ENCODE peak calls at places on chromosome 12, in five cellular contexts. G is A549, W is sigmoid colon, F is heart right ventricle, X is uterus. P is an unnamed sample.

GRCh38 chr12:34033628-34034296 is 11.5 kb downstream of the ALG10 start:
- DNase-seq in F (no peak), G (peak), X (no peak), W (no peak), P (peak)

GRCh38 chr12:27554421-27555186 is 30.6 kb downstream of the PPFIBP1 start:
- DNase-seq in W (peak), F (peak), X (peak), G (peak), P (no peak)

GRCh38 chr12:27123642-27124041 is 41.3 kb upstream of the C12orf71 start:
- DNase-seq in F (no peak), G (peak), X (no peak), W (no peak), P (no peak)

GRCh38 chr12:118061876-118062791 is 1.2 kb upstream of the WSB2 start:
- DNase-seq in F (peak), W (peak), G (peak), X (peak), P (no peak)

GRCh38 chr12:132170094-132170636 is 25.9 kb downstream of the NOC4L start:
- DNase-seq in F (peak), G (no peak), W (no peak), X (no peak), P (no peak)

GRCh38 chr12:6383572-6384498 is at the start of gene LTBR:
- DNase-seq in G (peak), X (peak), F (peak), W (peak), P (peak)

GRCh38 chr12:52975204-52975603 is 26.3 kb downstream of the KRT18 start:
- DNase-seq in G (no peak), W (no peak), X (no peak), F (no peak), P (no peak)

GRCh38 chr12:56338643-56339422 is at the start of gene IL23A:
- DNase-seq in X (no peak), G (no peak), W (no peak), F (no peak), P (no peak)

GRCh38 chr12:89354630-89354931 is 2.3 kb upstream of the DUSP6 start:
- DNase-seq in G (peak), W (no peak), F (no peak), X (no peak), P (no peak)

GRCh38 chr12:53757095-53757770 is 5.5 kb upstream of the CISTR start:
- DNase-seq in F (peak), G (peak), W (peak), X (peak), P (no peak)

GRCh38 chr12:5580911-5581488 is 149.1 kb downstream of the NTF3 start:
- DNase-seq in F (peak), G (no peak), W (no peak), X (no peak), P (no peak)

GRCh38 chr12:68497702-68498101 is 113.0 kb upstream of the RAP1B start:
- DNase-seq in F (no peak), X (no peak), W (no peak), G (peak), P (peak)

DNA sequence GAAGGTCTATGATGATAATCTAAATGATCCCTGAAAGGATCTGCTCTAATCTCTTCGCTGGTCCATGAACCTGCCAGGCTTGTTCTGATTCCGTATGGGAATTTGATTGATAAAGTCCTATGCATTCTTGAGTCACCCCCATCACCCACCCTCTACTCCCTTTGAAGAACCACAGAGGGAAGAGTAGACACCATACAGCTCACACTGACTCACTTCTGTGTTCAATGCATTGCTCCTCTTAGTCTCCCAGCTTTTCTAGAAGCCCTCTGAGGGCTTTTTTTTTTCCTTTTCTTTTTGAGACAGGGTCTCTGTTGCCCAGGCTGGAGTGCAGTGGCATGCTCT is 18.5 kb upstream of the GPRC5A start:
- DNase-seq in X (no peak), F (no peak), G (no peak), W (no peak), P (no peak)
- H3K27ac ChIP-seq in X (no peak), F (no peak), G (peak), W (no peak), P (peak)

DNA sequence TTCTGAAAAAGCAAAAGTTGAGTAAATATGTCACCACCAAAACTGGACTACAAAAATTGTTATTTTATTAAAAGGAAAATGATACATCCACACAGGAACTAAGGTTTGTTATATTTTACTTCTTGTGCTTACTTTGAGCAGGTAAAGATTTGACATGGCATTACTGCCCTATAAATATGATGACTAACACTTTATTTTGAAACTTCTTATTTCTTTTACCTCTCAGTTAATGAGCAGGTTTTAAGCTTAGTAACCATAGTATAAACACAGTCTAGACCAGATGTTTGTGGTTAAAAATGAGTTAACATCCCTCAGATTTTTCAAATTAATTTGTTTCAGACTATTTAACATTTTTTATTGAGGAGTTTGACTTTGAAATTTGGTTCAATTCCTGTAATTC is 862.5 kb upstream of the USP15 start:
- DNase-seq in F (no peak), G (no peak), W (no peak), X (no peak), P (no peak)
- H3K4me3 ChIP-seq in F (no peak), G (no peak), W (no peak), X (no peak), P (no peak)

DNA sequence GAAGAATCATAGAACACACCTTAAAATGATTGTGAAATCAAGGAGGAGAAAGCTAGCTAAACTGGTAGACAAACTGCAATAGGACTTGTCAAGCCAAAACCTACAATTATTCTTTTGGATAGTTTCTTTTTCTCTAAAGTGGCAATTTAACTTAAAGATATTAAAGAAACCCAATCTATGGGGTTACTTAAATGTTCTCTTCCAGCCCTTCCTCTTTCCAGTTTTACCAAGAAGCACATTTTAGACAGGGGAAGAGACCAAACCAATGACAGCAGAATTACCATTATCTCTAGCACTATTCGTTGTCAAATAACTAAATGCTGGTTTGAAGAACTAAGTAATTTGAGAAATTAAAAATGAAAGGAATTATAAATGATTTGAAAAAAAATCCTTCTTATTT is 732 bp upstream of the SLC16A7 start:
- DNase-seq in X (no peak), G (no peak), F (no peak), W (no peak), P (no peak)
- TF ChIP-seq CTCF in X (no peak), G (no peak), F (no peak), W (no peak), P (no peak)

GRCh38 chr12:62731378-62731710 is 203.6 kb downstream of the PPM1H start:
- DNase-seq in X (no peak), W (no peak), F (no peak), G (no peak), P (no peak)
- H3K27ac ChIP-seq in X (peak), W (peak), F (peak), G (peak), P (peak)

GRCh38 chr12:113133036-113133435 is 2.5 kb downstream of the RASAL1 start:
- DNase-seq in W (no peak), X (no peak), G (no peak), F (no peak), P (no peak)

GRCh38 chr12:113136990-113137511 is 1.5 kb upstream of the RASAL1 start:
- DNase-seq in F (no peak), G (no peak), W (no peak), X (no peak), P (no peak)

GRCh38 chr12:113134521-113134951 is 1.0 kb downstream of the RASAL1 start:
- DNase-seq in G (no peak), X (no peak), F (no peak), W (no peak), P (no peak)

GRCh38 chr12:113136128-113136989 is 798 bp upstream of the RASAL1 start:
- DNase-seq in F (no peak), G (peak), X (no peak), W (no peak), P (no peak)

GRCh38 chr12:113135178-113136127 is at the start of gene RASAL1:
- DNase-seq in G (peak), W (no peak), F (no peak), X (no peak), P (no peak)
- H3K4me3 ChIP-seq in G (peak), W (no peak), F (no peak), X (no peak), P (no peak)

GRCh38 chr12:2853626-2854025 is 3.2 kb downstream of the TEX52 start:
- DNase-seq in W (peak), F (peak), X (peak), G (peak), P (peak)
- TF ChIP-seq CTCF in W (peak), F (peak), X (peak), G (peak), P (peak)

GRCh38 chr12:76878045-76878898 is 547 bp downstream of the CSRP2 start:
- DNase-seq in G (peak), F (peak), W (no peak), X (peak), P (no peak)

GRCh38 chr12:76880156-76881023 is 1.6 kb upstream of the CSRP2 start:
- DNase-seq in X (no peak), G (no peak), W (no peak), F (no peak), P (no peak)

GRCh38 chr12:76879710-76880025 is 849 bp upstream of the CSRP2 start:
- DNase-seq in F (peak), X (no peak), G (no peak), W (no peak), P (no peak)

GRCh38 chr12:76881152-76881551 is 2.3 kb upstream of the CSRP2 start:
- DNase-seq in W (no peak), F (no peak), G (no peak), X (no peak), P (no peak)

GRCh38 chr12:76878899-76879709 is at the start of gene CSRP2:
- DNase-seq in W (peak), G (peak), X (peak), F (peak), P (peak)
- H3K27ac ChIP-seq in W (peak), G (peak), X (peak), F (peak), P (peak)

GRCh38 chr12:109612975-109613502 is 39.4 kb downstream of the MVK start:
- DNase-seq in X (no peak), F (no peak), G (peak), W (no peak), P (no peak)

GRCh38 chr12:109613611-109614455 is 40.2 kb downstream of the MVK start:
- DNase-seq in F (no peak), G (no peak), X (no peak), W (no peak), P (no peak)

GRCh38 chr12:109617496-109617895 is 43.9 kb downstream of the MVK start:
- DNase-seq in W (no peak), G (no peak), X (no peak), F (no peak), P (no peak)

GRCh38 chr12:109618091-109618490 is 44.5 kb downstream of the MVK start:
- DNase-seq in F (no peak), W (no peak), G (no peak), X (no peak), P (no peak)

GRCh38 chr12:109615556-109616229 is 42.1 kb downstream of the MVK start:
- DNase-seq in G (no peak), W (no peak), F (no peak), X (no peak), P (no peak)
- H3K4me3 ChIP-seq in G (no peak), W (no peak), F (no peak), X (no peak), P (no peak)

GRCh38 chr12:12665194-12665593 is 30.8 kb downstream of the GPR19 start:
- DNase-seq in F (no peak), G (no peak), W (no peak), X (no peak), P (no peak)
- TF ChIP-seq CTCF in F (no peak), G (no peak), W (no peak), X (no peak), P (no peak)

DNA sequence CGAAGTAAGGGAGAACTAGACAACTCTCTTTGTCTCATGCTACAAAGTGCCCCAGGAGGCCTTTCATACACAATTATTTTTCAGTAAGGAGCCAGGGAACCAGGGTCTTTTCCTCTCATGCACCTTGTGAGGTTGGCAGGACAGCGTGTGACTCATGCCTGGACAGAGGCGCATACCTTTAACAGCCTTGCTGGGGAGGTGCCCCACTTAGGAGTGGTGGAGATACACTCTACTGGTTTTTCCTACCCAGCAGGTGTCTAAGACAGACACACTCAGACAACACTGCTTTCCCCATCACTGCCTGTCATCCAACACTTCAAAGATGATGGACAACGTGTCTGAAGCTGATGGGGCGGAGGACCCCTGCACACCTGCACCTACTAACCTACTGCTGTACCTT is 49.1 kb downstream of the B4GALNT3 start:
- DNase-seq in W (no peak), F (no peak), X (no peak), G (no peak), P (no peak)
- H3K27ac ChIP-seq in W (no peak), F (no peak), X (no peak), G (no peak), P (no peak)